ENCODE peak calls at places on chromosomes 7 and 10, in four cellular contexts. One of them, this sample, is unnamed.

GRCh38 chr10:47025253-47025539 is 114.0 kb downstream of the PTPN20 start:
- DNase-seq in transverse colon: no peak
- DNase-seq in body of pancreas: no peak
- DNase-seq in H54: no peak
- DNase-seq in this sample: no peak

GRCh38 chr7:82223580-82223979 is 220.0 kb downstream of the CACNA2D1 start:
- DNase-seq in transverse colon: no peak
- DNase-seq in body of pancreas: no peak
- DNase-seq in H54: no peak
- DNase-seq in this sample: no peak

GRCh38 chr7:121330053-121330833 is 1.4 kb downstream of the WNT16 start:
- DNase-seq in transverse colon: no peak
- DNase-seq in body of pancreas: no peak
- DNase-seq in H54: peak
- DNase-seq in this sample: no peak

GRCh38 chr7:158941821-158942605 is 85.7 kb downstream of the DYNC2I1 start:
- DNase-seq in transverse colon: no peak
- DNase-seq in body of pancreas: no peak
- DNase-seq in H54: no peak
- DNase-seq in this sample: no peak

GRCh38 chr10:7306147-7306546 is 104.7 kb downstream of the SFMBT2 start:
- DNase-seq in transverse colon: no peak
- DNase-seq in body of pancreas: no peak
- DNase-seq in H54: no peak
- DNase-seq in this sample: no peak

GRCh38 chr7:81487512-81487911 is 282.3 kb downstream of the HGF start:
- DNase-seq in transverse colon: no peak
- DNase-seq in body of pancreas: no peak
- DNase-seq in H54: no peak
- DNase-seq in this sample: no peak

GRCh38 chr7:98133181-98133580 is 26.5 kb downstream of the LMTK2 start:
- DNase-seq in transverse colon: peak
- DNase-seq in body of pancreas: no peak
- DNase-seq in H54: no peak
- DNase-seq in this sample: no peak

GRCh38 chr10:125515571-125515970 is 167.4 kb downstream of the TEX36 start:
- DNase-seq in transverse colon: no peak
- DNase-seq in body of pancreas: no peak
- DNase-seq in H54: no peak
- DNase-seq in this sample: no peak

GRCh38 chr10:17074548-17074860 is 55.1 kb downstream of the CUBN start:
- DNase-seq in transverse colon: no peak
- DNase-seq in body of pancreas: no peak
- DNase-seq in H54: no peak
- DNase-seq in this sample: no peak

GRCh38 chr7:139525239-139525638 is 1.8 kb downstream of the CLEC2L start:
- DNase-seq in transverse colon: no peak
- DNase-seq in body of pancreas: no peak
- DNase-seq in H54: no peak
- DNase-seq in this sample: no peak

GRCh38 chr10:19705273-19705672 is 111.0 kb upstream of the PLXDC2 start:
- DNase-seq in transverse colon: no peak
- DNase-seq in body of pancreas: no peak
- DNase-seq in H54: no peak
- DNase-seq in this sample: no peak

GRCh38 chr7:90740364-90740763 is 144.2 kb downstream of the CDK14 start:
- DNase-seq in transverse colon: no peak
- DNase-seq in body of pancreas: no peak
- DNase-seq in H54: no peak
- DNase-seq in this sample: no peak

GRCh38 chr7:5143935-5144903 is 45.8 kb upstream of the WIPI2 start:
- DNase-seq in transverse colon: peak
- DNase-seq in body of pancreas: no peak
- DNase-seq in H54: no peak
- DNase-seq in this sample: no peak

GRCh38 chr7:36232971-36233550 is 80.0 kb downstream of the EEPD1 start:
- DNase-seq in transverse colon: no peak
- DNase-seq in body of pancreas: no peak
- DNase-seq in H54: no peak
- DNase-seq in this sample: no peak

GRCh38 chr7:155517969-155518368 is 28.4 kb downstream of the CNPY1 start:
- DNase-seq in transverse colon: no peak
- DNase-seq in body of pancreas: no peak
- DNase-seq in H54: no peak
- DNase-seq in this sample: no peak

GRCh38 chr7:140316165-140316661 is 82.1 kb downstream of the SLC37A3 start:
- DNase-seq in transverse colon: peak
- DNase-seq in body of pancreas: peak
- DNase-seq in H54: peak
- DNase-seq in this sample: peak

GRCh38 chr7:55314967-55315366 is 50.2 kb upstream of the LANCL2 start:
- DNase-seq in transverse colon: no peak
- DNase-seq in body of pancreas: no peak
- DNase-seq in H54: no peak
- DNase-seq in this sample: peak

GRCh38 chr7:1853619-1854520 is 183.8 kb downstream of the ELFN1 start:
- DNase-seq in transverse colon: peak
- DNase-seq in body of pancreas: no peak
- DNase-seq in H54: no peak
- DNase-seq in this sample: no peak

GRCh38 chr7:82762880-82763279 is 319.3 kb upstream of the CACNA2D1 start:
- DNase-seq in transverse colon: no peak
- DNase-seq in body of pancreas: no peak
- DNase-seq in H54: no peak
- DNase-seq in this sample: no peak

GRCh38 chr7:94875221-94875620 is 32.2 kb upstream of the PPP1R9A start:
- DNase-seq in transverse colon: no peak
- DNase-seq in body of pancreas: no peak
- DNase-seq in H54: no peak
- DNase-seq in this sample: no peak

GRCh38 chr7:12321248-12321647 is 82.4 kb downstream of the VWDE start:
- DNase-seq in transverse colon: no peak
- DNase-seq in body of pancreas: no peak
- DNase-seq in H54: no peak
- DNase-seq in this sample: no peak

GRCh38 chr10:69742928-69743602 is 58.6 kb upstream of the COL13A1 start:
- DNase-seq in transverse colon: peak
- DNase-seq in body of pancreas: peak
- DNase-seq in H54: peak
- DNase-seq in this sample: no peak

GRCh38 chr7:97006146-97006950 is 995 bp downstream of the DLX6 start:
- DNase-seq in transverse colon: no peak
- DNase-seq in body of pancreas: peak
- DNase-seq in H54: no peak
- DNase-seq in this sample: peak

GRCh38 chr7:127967276-127967675 is 64.0 kb downstream of the LRRC4 start:
- DNase-seq in transverse colon: no peak
- DNase-seq in body of pancreas: no peak
- DNase-seq in H54: no peak
- DNase-seq in this sample: no peak

GRCh38 chr10:70284542-70285150 is 842 bp upstream of the NPFFR1 start:
- DNase-seq in transverse colon: no peak
- DNase-seq in body of pancreas: no peak
- DNase-seq in H54: no peak
- DNase-seq in this sample: no peak

GRCh38 chr10:5206799-5207198 is 10.2 kb downstream of the AKR1C4 start:
- DNase-seq in transverse colon: no peak
- DNase-seq in body of pancreas: no peak
- DNase-seq in H54: no peak
- DNase-seq in this sample: no peak

GRCh38 chr7:137342751-137343482 is 616 bp downstream of the PTN start:
- DNase-seq in transverse colon: no peak
- DNase-seq in body of pancreas: no peak
- DNase-seq in H54: no peak
- DNase-seq in this sample: no peak

GRCh38 chr10:33280217-33280616 is 54.2 kb downstream of the NRP1 start:
- DNase-seq in transverse colon: no peak
- DNase-seq in body of pancreas: no peak
- DNase-seq in H54: no peak
- DNase-seq in this sample: no peak

GRCh38 chr10:21978191-21978862 is 25.2 kb downstream of the DNAJC1 start:
- DNase-seq in transverse colon: no peak
- DNase-seq in body of pancreas: no peak
- DNase-seq in H54: no peak
- DNase-seq in this sample: no peak

DNA sequence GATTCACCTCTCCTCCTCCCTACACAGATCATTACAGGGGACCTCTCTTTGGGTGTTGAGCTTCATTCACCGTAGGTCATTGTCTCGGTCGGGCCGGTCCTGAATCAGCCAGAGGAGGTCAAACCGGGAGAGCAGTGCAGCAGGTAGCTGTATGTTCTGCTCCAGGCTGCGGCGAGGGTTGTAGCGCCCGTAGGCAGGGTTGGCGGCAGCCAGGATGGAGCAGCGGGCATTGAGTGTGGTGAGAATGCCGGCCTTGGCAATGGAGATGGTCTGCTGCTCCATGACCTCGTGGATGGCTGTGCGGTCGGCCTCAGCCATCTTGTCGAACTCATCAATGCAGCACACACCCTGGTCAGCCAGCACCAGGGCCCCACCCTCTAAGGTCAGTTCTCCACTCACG is 5.5 kb downstream of the MCM7 start:
- DNase-seq in transverse colon: no peak
- DNase-seq in body of pancreas: no peak
- DNase-seq in H54: no peak
- DNase-seq in this sample: no peak
- TF ChIP-seq POLR2A in transverse colon: no peak
- TF ChIP-seq POLR2A in body of pancreas: no peak
- TF ChIP-seq POLR2A in H54: no peak
- TF ChIP-seq POLR2A in this sample: no peak

GRCh38 chr10:90927293-90927692 is 6.4 kb upstream of the ANKRD1 start:
- DNase-seq in transverse colon: no peak
- DNase-seq in body of pancreas: no peak
- DNase-seq in H54: no peak
- DNase-seq in this sample: no peak

GRCh38 chr10:90930971-90931841 is 10.3 kb upstream of the ANKRD1 start:
- DNase-seq in transverse colon: no peak
- DNase-seq in body of pancreas: peak
- DNase-seq in H54: peak
- DNase-seq in this sample: no peak

GRCh38 chr10:90929179-90929578 is 8.3 kb upstream of the ANKRD1 start:
- DNase-seq in transverse colon: no peak
- DNase-seq in body of pancreas: no peak
- DNase-seq in H54: no peak
- DNase-seq in this sample: no peak

GRCh38 chr10:90925078-90926029 is 4.5 kb upstream of the ANKRD1 start:
- DNase-seq in transverse colon: no peak
- DNase-seq in body of pancreas: no peak
- DNase-seq in H54: no peak
- DNase-seq in this sample: no peak

GRCh38 chr10:90930070-90930837 is 9.4 kb upstream of the ANKRD1 start:
- DNase-seq in transverse colon: no peak
- DNase-seq in body of pancreas: no peak
- DNase-seq in H54: no peak
- DNase-seq in this sample: no peak
- TF ChIP-seq POLR2A in transverse colon: no peak
- TF ChIP-seq POLR2A in body of pancreas: no peak
- TF ChIP-seq POLR2A in H54: no peak
- TF ChIP-seq POLR2A in this sample: no peak

GRCh38 chr7:44985033-44985695 is 6.3 kb upstream of the MYO1G start:
- DNase-seq in transverse colon: no peak
- DNase-seq in body of pancreas: no peak
- DNase-seq in H54: no peak
- DNase-seq in this sample: no peak
- TF ChIP-seq POLR2A in transverse colon: no peak
- TF ChIP-seq POLR2A in body of pancreas: no peak
- TF ChIP-seq POLR2A in H54: no peak
- TF ChIP-seq POLR2A in this sample: no peak

GRCh38 chr10:78301481-78301880 is 267.8 kb downstream of the RPS24 start:
- DNase-seq in transverse colon: no peak
- DNase-seq in body of pancreas: no peak
- DNase-seq in H54: no peak
- DNase-seq in this sample: no peak

GRCh38 chr10:78304091-78305045 is 270.7 kb downstream of the RPS24 start:
- DNase-seq in transverse colon: no peak
- DNase-seq in body of pancreas: no peak
- DNase-seq in H54: no peak
- DNase-seq in this sample: peak

GRCh38 chr10:78302739-78302988 is 269.0 kb downstream of the RPS24 start:
- DNase-seq in transverse colon: no peak
- DNase-seq in body of pancreas: no peak
- DNase-seq in H54: no peak
- DNase-seq in this sample: no peak

GRCh38 chr10:78301891-78302738 is 268.5 kb downstream of the RPS24 start:
- DNase-seq in transverse colon: no peak
- DNase-seq in body of pancreas: no peak
- DNase-seq in H54: no peak
- DNase-seq in this sample: peak

DNA sequence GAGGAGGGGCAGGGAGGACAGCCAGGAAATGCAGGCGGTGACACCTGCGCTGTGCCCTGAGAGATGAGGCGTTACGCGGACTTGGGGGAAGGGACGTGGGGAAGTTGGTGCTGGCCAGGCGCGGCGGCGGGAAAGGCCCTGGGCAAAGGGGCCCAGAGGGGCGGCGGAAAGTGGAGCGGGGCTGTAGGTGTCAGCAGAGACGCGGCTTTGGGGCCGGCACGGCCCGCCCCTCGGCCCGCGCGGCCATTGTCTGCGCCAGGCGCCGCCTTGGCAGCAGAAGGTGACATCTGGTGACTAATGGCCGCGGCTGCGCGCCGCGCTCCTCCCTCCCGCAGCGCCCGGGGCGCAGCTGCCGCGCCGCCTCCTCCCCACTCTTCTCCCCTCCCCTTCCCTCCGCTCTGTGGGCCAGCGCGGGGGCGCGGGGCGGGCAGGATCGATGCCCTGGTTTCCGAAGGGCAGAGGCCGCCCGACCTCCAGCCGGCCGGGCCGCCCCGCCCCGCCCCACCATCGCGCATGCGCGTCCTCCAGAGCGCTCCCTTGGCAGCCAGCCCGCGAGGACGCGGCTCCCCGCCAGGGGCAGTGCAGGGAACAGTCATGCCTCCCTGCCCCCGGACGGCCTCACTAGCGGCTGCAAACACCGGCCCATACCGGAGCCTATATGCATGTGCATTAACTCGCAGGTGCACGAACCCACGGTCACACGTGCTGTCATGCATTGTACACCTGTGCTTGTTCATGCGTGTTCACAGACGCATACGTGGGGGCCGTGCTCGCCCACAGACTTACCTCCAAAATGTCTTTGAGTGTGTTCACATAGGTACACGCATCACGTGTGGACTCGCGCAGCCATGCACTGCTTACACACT is 269.6 kb downstream of the RPS24 start:
- DNase-seq in transverse colon: peak
- DNase-seq in body of pancreas: peak
- DNase-seq in H54: peak
- DNase-seq in this sample: peak
- TF ChIP-seq POLR2A in transverse colon: peak
- TF ChIP-seq POLR2A in body of pancreas: peak
- TF ChIP-seq POLR2A in H54: peak
- TF ChIP-seq POLR2A in this sample: no peak